ENCODE peak calls at places on chromosomes 7 and 10, in ten cellular contexts. J, Z, X, D, O, K, R, A, Y and N are unnamed samples.

GRCh38 chr10:33336606-33337334 is 2.3 kb upstream of the NRP1 start:
- DNase-seq in A (peak), O (peak), K (peak), D (peak), R (peak), X (peak), Y (peak), Z (no peak), J (no peak), N (peak)

GRCh38 chr7:139720186-139720585 is 57.6 kb downstream of the HIPK2 start:
- DNase-seq in O (no peak), J (no peak), K (no peak), A (no peak), X (no peak), Y (no peak), Z (no peak), D (peak), R (no peak), N (no peak)

GRCh38 chr10:8055420-8056349 is 1.2 kb downstream of the GATA3 start:
- DNase-seq in Y (no peak), A (no peak), X (no peak), O (no peak), D (peak), K (no peak), J (no peak), R (no peak), Z (no peak), N (no peak)

GRCh38 chr7:113775804-113776203 is 143.0 kb downstream of the PPP1R3A start:
- DNase-seq in O (no peak), Z (no peak), K (no peak), Y (no peak), R (no peak), D (no peak), A (no peak), J (no peak), X (no peak), N (no peak)

GRCh38 chr7:44063894-44064651 is 1.3 kb downstream of the PGAM2 start:
- DNase-seq in Z (no peak), X (no peak), R (peak), D (peak), O (peak), A (no peak), J (no peak), Y (no peak), K (peak), N (no peak)

GRCh38 chr7:128773604-128774003 is 2.0 kb downstream of the OPN1SW start:
- DNase-seq in D (no peak), Z (no peak), O (no peak), A (no peak), K (no peak), Y (no peak), X (no peak), J (no peak), R (no peak), N (no peak)

GRCh38 chr7:43838201-43838659 is 31.1 kb downstream of the MRPS24 start:
- DNase-seq in Y (peak), K (no peak), R (no peak), A (no peak), O (no peak), X (no peak), Z (no peak), D (no peak), J (no peak), N (no peak)

GRCh38 chr10:97320480-97321031 is 1.5 kb downstream of the FRAT1 start:
- DNase-seq in R (peak), K (no peak), Z (no peak), A (no peak), J (no peak), X (no peak), O (no peak), Y (no peak), D (peak), N (no peak)

GRCh38 chr10:71864861-71865473 is 13.9 kb upstream of the PSAP start:
- DNase-seq in X (no peak), D (no peak), Y (no peak), K (no peak), R (peak), A (peak), J (no peak), Z (no peak), O (no peak), N (peak)

GRCh38 chr10:4351723-4352565 is 474.1 kb upstream of the AKR1E2 start:
- DNase-seq in O (no peak), A (no peak), Y (no peak), D (no peak), K (no peak), R (no peak), X (no peak), J (no peak), Z (no peak), N (no peak)

GRCh38 chr7:12315049-12315448 is 88.6 kb downstream of the VWDE start:
- DNase-seq in X (peak), O (no peak), Y (no peak), K (no peak), D (no peak), J (no peak), R (no peak), Z (peak), A (no peak), N (no peak)

GRCh38 chr7:127934711-127935110 is 96.5 kb downstream of the LRRC4 start:
- DNase-seq in D (no peak), Z (no peak), O (no peak), Y (no peak), K (no peak), J (no peak), R (no peak), A (no peak), X (no peak), N (no peak)

GRCh38 chr7:76513817-76514799 is 3.8 kb downstream of the UPK3B start:
- DNase-seq in K (peak), O (no peak), Z (no peak), D (peak), R (no peak), J (no peak), Y (no peak), X (no peak), A (no peak), N (no peak)

GRCh38 chr7:112112822-112113255 is 93.4 kb downstream of the DOCK4 start:
- DNase-seq in J (peak), O (no peak), A (no peak), K (no peak), Y (no peak), Z (no peak), R (no peak), X (no peak), D (no peak), N (no peak)

GRCh38 chr7:38658916-38659315 is 27.7 kb upstream of the AMPH start:
- DNase-seq in Y (no peak), R (no peak), D (no peak), K (no peak), A (no peak), X (no peak), J (no peak), O (no peak), Z (no peak), N (no peak)

GRCh38 chr10:9198611-9199010 is 1144.1 kb downstream of the GATA3 start:
- DNase-seq in K (no peak), D (no peak), R (no peak), Y (no peak), A (no peak), X (no peak), J (no peak), O (no peak), Z (no peak), N (no peak)

GRCh38 chr10:112025228-112025627 is 158.3 kb downstream of the GPAM start:
- DNase-seq in A (no peak), X (no peak), Z (no peak), O (no peak), J (no peak), K (no peak), Y (no peak), D (no peak), R (no peak), N (no peak)

GRCh38 chr7:80618105-80618504 is 20.3 kb upstream of the CD36 start:
- DNase-seq in Z (no peak), K (no peak), J (no peak), R (no peak), A (no peak), X (no peak), D (no peak), Y (no peak), O (no peak), N (no peak)

GRCh38 chr7:102447311-102447710 is 13.9 kb downstream of the ORAI2 start:
- DNase-seq in D (no peak), K (no peak), Z (no peak), J (no peak), O (no peak), A (no peak), Y (no peak), R (no peak), X (no peak), N (no peak)